ENCODE peak calls at places on chromosomes 6 and 20, in ten cellular contexts. E is NCI-H187 treated with DMSO at 0.1 percent for 48 hours; Q is GM03348; Y is cardiac fibroblast; U is adrenal gland; F is nephron progenitor cell; C is fibroblast of lung; R is stimulated activated naive CD8-positive, alpha-beta T cell treated with anti-CD3 and anti-CD28 coated beads, Interleukin-15, Interleukin-2, amounts not matched to agents 100 U/mL and 50 U/mL, for 24 hours; G is MM.1S; V is activated T-helper 1 cell treated with Interleukin-2 at 50 U/mL for 16 hours. Z is an unnamed sample.

GRCh38 chr20:56515657-56516381 is 8.7 kb upstream of the FAM209A start:
- DNase-seq in U (no peak), R (no peak), C (peak), F (no peak), V (no peak), E (no peak), Q (peak), Y (peak), G (no peak), Z (no peak)

GRCh38 chr6:56370591-56371198 is 123.3 kb upstream of the COL21A1 start:
- DNase-seq in F (no peak), R (no peak), U (peak), Y (peak), Q (peak), V (no peak), E (no peak), G (peak), C (peak), Z (no peak)

GRCh38 chr6:40782355-40782754 is 195.2 kb upstream of the LRFN2 start:
- DNase-seq in E (no peak), Y (no peak), R (no peak), F (no peak), Q (no peak), V (no peak), G (no peak), C (no peak), U (no peak), Z (no peak)

GRCh38 chr6:74925683-74926082 is 280.2 kb downstream of the COL12A1 start:
- DNase-seq in Q (no peak), E (no peak), V (no peak), G (no peak), R (no peak), Y (no peak), U (no peak), F (no peak), C (no peak), Z (no peak)

GRCh38 chr20:46127396-46128010 is 9.4 kb downstream of the CD40 start:
- DNase-seq in F (no peak), Q (no peak), U (no peak), V (no peak), C (no peak), Y (no peak), G (no peak), R (no peak), E (no peak), Z (no peak)

GRCh38 chr20:10323729-10324128 is 105.1 kb downstream of the SNAP25 start:
- DNase-seq in Y (no peak), V (no peak), C (no peak), R (no peak), U (no peak), G (no peak), Q (no peak), E (no peak), F (no peak), Z (no peak)

GRCh38 chr6:32086661-32087573 is 22.2 kb downstream of the TNXB start:
- DNase-seq in C (peak), R (peak), V (no peak), Q (peak), U (no peak), G (no peak), F (no peak), Y (peak), E (no peak), Z (no peak)

GRCh38 chr6:160007118-160007517 is 38.2 kb downstream of the IGF2R start:
- DNase-seq in Q (no peak), Y (no peak), G (no peak), U (no peak), F (no peak), R (no peak), E (no peak), C (no peak), V (no peak), Z (no peak)

GRCh38 chr20:9392892-9393857 is 121.2 kb upstream of the LAMP5 start:
- DNase-seq in F (peak), R (no peak), Q (peak), E (no peak), V (no peak), Y (peak), U (peak), C (peak), G (peak), Z (no peak)

GRCh38 chr20:62117658-62118057 is 4.6 kb upstream of the LSM14B start:
- DNase-seq in E (no peak), C (no peak), Y (no peak), Q (no peak), R (peak), V (peak), F (no peak), U (no peak), G (peak), Z (peak)

GRCh38 chr20:35404614-35405259 is 7.0 kb downstream of the UQCC1 start:
- DNase-seq in U (no peak), Q (no peak), Y (no peak), C (no peak), G (peak), R (no peak), F (no peak), V (no peak), E (no peak), Z (no peak)

GRCh38 chr6:11615214-11615602 is 77.7 kb downstream of the TMEM170B start:
- DNase-seq in C (peak), E (no peak), R (no peak), Q (no peak), G (no peak), F (no peak), U (no peak), Y (peak), V (no peak), Z (no peak)

GRCh38 chr6:41462980-41463930 is 82.9 kb upstream of the FOXP4 start:
- DNase-seq in F (peak), R (peak), Y (peak), C (peak), E (no peak), Q (peak), V (no peak), U (peak), G (peak), Z (no peak)

GRCh38 chr6:161894436-161894835 is 620.6 kb upstream of the AGPAT4 start:
- DNase-seq in F (no peak), G (no peak), V (no peak), Y (no peak), C (no peak), E (no peak), U (no peak), R (no peak), Q (no peak), Z (no peak)

GRCh38 chr20:35907017-35907685 is 47.2 kb downstream of the SCAND1 start:
- DNase-seq in F (no peak), R (no peak), V (no peak), U (peak), Q (no peak), Y (no peak), E (no peak), G (no peak), C (no peak), Z (no peak)

GRCh38 chr20:62046431-62046830 is 19.2 kb downstream of the TAF4 start:
- DNase-seq in F (no peak), Y (no peak), Q (no peak), C (no peak), V (no peak), E (no peak), R (no peak), U (no peak), G (no peak), Z (no peak)

GRCh38 chr6:23262864-23263263 is 693.5 kb downstream of the HDGFL1 start:
- DNase-seq in E (no peak), G (no peak), C (no peak), V (no peak), Q (no peak), U (no peak), R (no peak), Y (no peak), F (no peak), Z (no peak)

GRCh38 chr20:44016525-44016924 is 101.9 kb downstream of the TOX2 start:
- DNase-seq in C (no peak), G (no peak), E (no peak), Y (no peak), Q (no peak), U (no peak), R (no peak), V (no peak), F (no peak), Z (no peak)

GRCh38 chr20:45576995-45577394 is 2.1 kb downstream of the WFDC8 start:
- DNase-seq in V (no peak), C (no peak), F (no peak), G (no peak), Y (no peak), R (no peak), U (no peak), E (no peak), Q (peak), Z (no peak)

GRCh38 chr20:45229264-45230056 is 8.3 kb downstream of the SEMG2 start:
- DNase-seq in R (peak), E (no peak), U (no peak), V (no peak), F (no peak), Q (peak), Y (peak), G (peak), C (no peak), Z (peak)

GRCh38 chr6:42679358-42679757 is 43.0 kb downstream of the PRPH2 start:
- DNase-seq in U (no peak), R (no peak), Y (no peak), V (no peak), E (no peak), G (no peak), F (no peak), Q (no peak), C (no peak), Z (no peak)

GRCh38 chr6:57221936-57222683 is at the start of gene RAB23:
- DNase-seq in Y (peak), F (peak), U (peak), R (peak), E (no peak), G (peak), Q (peak), C (peak), V (peak), Z (peak)

GRCh38 chr6:84074988-84075781 is 41.6 kb downstream of the MRAP2 start:
- DNase-seq in U (no peak), G (no peak), F (peak), R (no peak), Q (peak), E (peak), V (no peak), Y (peak), C (no peak), Z (no peak)

GRCh38 chr6:43913388-43914271 is 143.6 kb downstream of the VEGFA start:
- DNase-seq in F (no peak), U (no peak), G (no peak), Q (peak), V (no peak), E (no peak), R (no peak), Y (peak), C (no peak), Z (no peak)

GRCh38 chr20:23100754-23101107 is 14.6 kb upstream of the CD93 start:
- DNase-seq in C (no peak), Y (no peak), Q (no peak), G (no peak), F (no peak), V (no peak), E (no peak), U (no peak), R (no peak), Z (no peak)

GRCh38 chr20:46010491-46011405 is 2.0 kb downstream of the MMP9 start:
- DNase-seq in F (no peak), Y (no peak), C (no peak), V (peak), G (no peak), R (peak), U (no peak), E (no peak), Q (no peak), Z (no peak)

GRCh38 chr20:62355527-62356142 is 11.5 kb downstream of the LAMA5 start:
- DNase-seq in Q (peak), C (no peak), R (no peak), F (peak), V (no peak), G (no peak), E (no peak), U (no peak), Y (peak), Z (no peak)

GRCh38 chr6:134956676-134957075 is 6.8 kb upstream of the ALDH8A1 start:
- DNase-seq in E (no peak), Q (no peak), F (no peak), U (no peak), Y (peak), R (no peak), V (no peak), C (peak), G (no peak), Z (no peak)

GRCh38 chr20:25580711-25581110 is 4.6 kb downstream of the NINL start:
- DNase-seq in E (no peak), U (no peak), R (no peak), Y (peak), G (no peak), V (no peak), Q (no peak), F (no peak), C (no peak), Z (no peak)

GRCh38 chr20:24093666-24094065 is 105.1 kb upstream of the GGTLC1 start:
- DNase-seq in F (no peak), E (no peak), Y (no peak), C (no peak), G (no peak), U (no peak), Q (no peak), V (no peak), R (no peak), Z (no peak)

GRCh38 chr6:163087981-163088380 is 326.5 kb upstream of the QKI start:
- DNase-seq in Y (no peak), V (no peak), C (no peak), U (no peak), E (no peak), F (no peak), R (no peak), Q (no peak), G (no peak), Z (no peak)

GRCh38 chr20:61441537-61441936 is 189.5 kb downstream of the CDH4 start:
- DNase-seq in Q (no peak), C (no peak), U (no peak), Y (no peak), V (no peak), E (no peak), F (no peak), G (no peak), R (no peak), Z (no peak)

GRCh38 chr6:89997456-89998445 is 103.5 kb downstream of the GJA10 start:
- DNase-seq in U (no peak), V (no peak), F (no peak), E (no peak), Y (no peak), Q (peak), R (no peak), G (no peak), C (peak), Z (no peak)

GRCh38 chr6:154039231-154039842 is at the start of gene OPRM1:
- DNase-seq in Y (peak), R (peak), C (peak), V (no peak), U (peak), F (peak), Q (peak), E (no peak), G (no peak), Z (no peak)

GRCh38 chr6:148811472-148811871 is 64.6 kb downstream of the UST start:
- DNase-seq in Q (no peak), C (no peak), V (no peak), Y (no peak), F (no peak), E (no peak), U (no peak), R (no peak), G (no peak), Z (no peak)

GRCh38 chr6:91043751-91044150 is 456.9 kb upstream of the MAP3K7 start:
- DNase-seq in E (no peak), U (no peak), Y (no peak), G (no peak), Q (no peak), C (no peak), V (no peak), R (no peak), F (no peak), Z (no peak)

GRCh38 chr6:1761472-1761871 is 151.8 kb downstream of the FOXC1 start:
- DNase-seq in G (no peak), Q (no peak), U (no peak), C (no peak), F (no peak), V (no peak), R (no peak), E (no peak), Y (no peak), Z (no peak)

GRCh38 chr20:2911200-2911599 is 37.9 kb downstream of the PTPRA start:
- DNase-seq in Y (no peak), E (no peak), C (no peak), V (no peak), F (no peak), R (no peak), U (no peak), G (no peak), Q (no peak), Z (no peak)

Z was measured in NK-92 treated with Interleukin-12 subunit alpha and Interleukin-12 subunit beta, amount 100 ng/mL, for 24 hours.